ENCODE peak calls at places on chromosome 11, in eight cellular contexts. D is AG04450; F is HFFc6; U is effector CD4-positive, alpha-beta T cell; Y is progenitor cell of endocrine pancreas; O is activated naive CD8-positive, alpha-beta T cell treated with anti-CD3 and anti-CD28 coated beads, Interleukin-2, amount 50 U/mL, for 24 hours; T is IMR-90; E is stimulated activated CD4-positive, alpha-beta T cell treated with anti-CD3 and anti-CD28 coated beads, Interleukin-1b, Interleukin-23, amount 100 ng/mL, for 24 hours. J is an unnamed sample.

GRCh38 chr11:130847517-130847916 is 68.8 kb downstream of the SNX19 start:
- DNase-seq in O (no peak), U (no peak), F (peak; percentile 89), E (no peak), T (peak; percentile 87), Y (no peak), D (peak; percentile 20), J (no peak)

GRCh38 chr11:100948936-100949335 is 180.7 kb downstream of the PGR start:
- DNase-seq in E (no peak), D (no peak), T (no peak), U (no peak), Y (no peak), O (no peak), F (no peak), J (no peak)

GRCh38 chr11:3226846-3227567 is 5.2 kb downstream of the MRGPRE start:
- DNase-seq in D (no peak), F (no peak), T (no peak), O (no peak), E (no peak), Y (no peak), U (no peak), J (no peak)

GRCh38 chr11:116867619-116868018 is 30.2 kb upstream of the APOA1 start:
- DNase-seq in Y (no peak), O (no peak), E (no peak), F (no peak), U (no peak), D (no peak), T (no peak), J (no peak)

GRCh38 chr11:65502852-65503603 is 4.2 kb downstream of the MALAT1 start:
- DNase-seq in T (peak; percentile 64), Y (no peak), F (peak; percentile 60), E (no peak), U (no peak), O (no peak), D (no peak), J (no peak)

GRCh38 chr11:13221722-13222121 is 55.9 kb upstream of the BMAL1 start:
- DNase-seq in F (no peak), O (no peak), D (no peak), Y (no peak), T (no peak), U (no peak), E (no peak), J (no peak)

GRCh38 chr11:12921580-12922157 is 87.4 kb upstream of the RASSF10 start:
- DNase-seq in E (no peak), U (no peak), T (no peak), Y (no peak), D (no peak), O (no peak), F (no peak), J (no peak)

GRCh38 chr11:70477607-70478006 is 79.3 kb downstream of the CTTN start:
- DNase-seq in F (no peak), U (no peak), E (no peak), O (no peak), Y (no peak), T (no peak), D (no peak), J (no peak)

GRCh38 chr11:104776501-104777170 is 121.6 kb downstream of the CASP12 start:
- DNase-seq in Y (no peak), E (no peak), O (no peak), T (peak; percentile 36), U (no peak), D (no peak), F (no peak), J (no peak)

GRCh38 chr11:19977941-19978340 is 182.3 kb downstream of the DBX1 start:
- DNase-seq in O (no peak), Y (no peak), T (no peak), F (no peak), E (no peak), D (no peak), U (no peak), J (no peak)

GRCh38 chr11:116865696-116866095 is 28.3 kb upstream of the APOA1 start:
- DNase-seq in D (no peak), F (peak; percentile 75), U (no peak), Y (no peak), O (no peak), T (peak; percentile 37), E (no peak), J (no peak)

GRCh38 chr11:129950319-129951034 is 52.2 kb downstream of the PRDM10 start:
- DNase-seq in U (no peak), F (no peak), O (no peak), E (no peak), D (peak; percentile 6), T (peak; percentile 65), Y (no peak), J (peak; percentile 80)

GRCh38 chr11:72439455-72439854 is 5.1 kb upstream of the CLPB start:
- DNase-seq in E (no peak), T (peak; percentile 63), U (no peak), F (peak; percentile 35), D (no peak), Y (no peak), O (no peak), J (no peak)

GRCh38 chr11:99383628-99384300 is 363.0 kb downstream of the CNTN5 start:
- DNase-seq in T (no peak), O (no peak), F (no peak), E (no peak), D (no peak), Y (no peak), U (no peak), J (no peak)

GRCh38 chr11:2140411-2141400 is 1.5 kb upstream of the IGF2 start:
- DNase-seq in D (no peak), E (no peak), O (no peak), T (no peak), F (no peak), U (no peak), Y (no peak), J (no peak)